ENCODE peak calls at places on chromosomes 4 and X, in ten cellular contexts. Q is GM23248, C is IMR-90, J is GM23338, U is SK-N-SH, P is neural progenitor cell, N is OCI-LY7, R is mesenchymal stem cell, B is A549, X is fibroblast of lung. V is an unnamed sample.

GRCh38 chr4:79852305-79852730 is 220.7 kb downstream of the ANTXR2 start:
- DNase-seq in R (peak), X (peak), N (no peak), U (no peak), B (no peak), J (peak), Q (peak), P (no peak), C (peak), V (no peak)

GRCh38 chr4:164771088-164771487 is 17.2 kb downstream of the SMIM31 start:
- DNase-seq in P (no peak), X (peak), J (no peak), B (no peak), Q (peak), N (no peak), U (no peak), C (no peak), R (no peak), V (no peak)

GRCh38 chrX:150365051-150365952 is 2.2 kb downstream of the MAMLD1 start:
- DNase-seq in N (no peak), X (peak), P (peak), C (peak), R (peak), U (peak), B (peak), Q (peak), J (peak), V (peak)

GRCh38 chr4:158033416-158033863 is 139.4 kb downstream of the GASK1B start:
- DNase-seq in R (peak), J (no peak), P (no peak), N (no peak), C (peak), B (no peak), X (peak), U (no peak), Q (peak), V (no peak)

GRCh38 chr4:48858130-48858529 is 27.2 kb downstream of the OCIAD1 start:
- DNase-seq in X (no peak), P (no peak), Q (no peak), U (no peak), C (no peak), B (no peak), R (peak), N (no peak), J (peak), V (no peak)

GRCh38 chr4:52617467-52618017 is 41.6 kb downstream of the USP46 start:
- DNase-seq in U (no peak), X (no peak), R (no peak), C (no peak), Q (no peak), P (no peak), B (no peak), N (no peak), J (no peak), V (no peak)

GRCh38 chrX:106894392-106894909 is 8.7 kb downstream of the RIPPLY1 start:
- DNase-seq in U (peak), J (peak), X (peak), P (peak), N (peak), Q (peak), R (peak), B (peak), C (peak), V (peak)

GRCh38 chr4:75727073-75727472 is 2.7 kb downstream of the USO1 start:
- DNase-seq in R (no peak), B (no peak), J (no peak), P (no peak), U (no peak), Q (no peak), C (peak), X (peak), N (no peak), V (no peak)

GRCh38 chr4:106746451-106746850 is 289.7 kb downstream of the DKK2 start:
- DNase-seq in B (no peak), J (no peak), Q (peak), X (no peak), N (no peak), P (no peak), R (peak), C (no peak), U (no peak), V (no peak)

GRCh38 chrX:100863326-100863854 is 10.8 kb downstream of the NOX1 start:
- DNase-seq in J (no peak), U (no peak), X (peak), Q (no peak), N (no peak), C (no peak), R (no peak), B (no peak), P (no peak), V (no peak)

GRCh38 chr4:181959121-181959520 is 284.1 kb upstream of the TENM3 start:
- DNase-seq in X (peak), B (no peak), Q (peak), R (peak), P (no peak), U (no peak), C (peak), J (no peak), N (no peak), V (no peak)

GRCh38 chrX:120459313-120459712 is 9.8 kb downstream of the LAMP2 start:
- DNase-seq in Q (no peak), N (no peak), U (no peak), P (no peak), B (no peak), X (no peak), C (no peak), R (no peak), J (no peak), V (no peak)

GRCh38 chrX:43000121-43000520 is 222.2 kb upstream of the PPP1R2C start:
- DNase-seq in J (no peak), B (no peak), N (no peak), R (no peak), C (no peak), U (no peak), Q (no peak), X (peak), P (no peak), V (no peak)

GRCh38 chr4:57943672-57944071 is 833.5 kb upstream of the IGFBP7 start:
- DNase-seq in U (no peak), C (no peak), N (no peak), Q (no peak), X (peak), P (no peak), J (no peak), R (no peak), B (no peak), V (no peak)

GRCh38 chrX:40360557-40360956 is 220.2 kb upstream of the ATP6AP2 start:
- DNase-seq in X (no peak), U (no peak), B (no peak), C (no peak), J (no peak), N (no peak), P (no peak), Q (no peak), R (no peak), V (no peak)

GRCh38 chrX:16185725-16186136 is 18.4 kb downstream of the MAGEB17 start:
- DNase-seq in N (no peak), X (peak), U (no peak), J (no peak), C (peak), B (peak), P (no peak), R (peak), Q (peak), V (no peak)

GRCh38 chrX:40167240-40168182 is 69.8 kb upstream of the BCOR start:
- DNase-seq in X (no peak), J (peak), N (peak), B (no peak), C (no peak), P (peak), U (no peak), R (peak), Q (peak), V (no peak)

GRCh38 chr4:109588176-109588575 is 28.1 kb downstream of the MCUB start:
- DNase-seq in X (no peak), N (no peak), Q (peak), R (no peak), J (no peak), C (no peak), B (no peak), U (no peak), P (no peak), V (peak)

GRCh38 chr4:4864443-4864939 is 5.0 kb downstream of the MSX1 start:
- DNase-seq in X (no peak), P (peak), J (no peak), U (no peak), C (no peak), B (no peak), Q (no peak), R (no peak), N (no peak), V (no peak)

GRCh38 chrX:114047558-114047957 is 536.3 kb upstream of the HTR2C start:
- DNase-seq in P (no peak), J (peak), N (no peak), R (no peak), X (no peak), B (no peak), C (no peak), U (no peak), Q (no peak), V (no peak)

GRCh38 chrX:22746081-22746480 is 253.7 kb upstream of the DDX53 start:
- DNase-seq in Q (no peak), J (no peak), R (no peak), C (no peak), X (no peak), U (no peak), B (no peak), N (no peak), P (no peak), V (no peak)

GRCh38 chr4:11470709-11471441 is 42.2 kb upstream of the HS3ST1 start:
- DNase-seq in P (no peak), Q (no peak), R (no peak), X (no peak), U (no peak), B (no peak), J (peak), C (no peak), N (no peak), V (no peak)

GRCh38 chr4:79585330-79585729 is 177.3 kb upstream of the GK2 start:
- DNase-seq in U (no peak), C (no peak), B (no peak), R (no peak), X (no peak), P (no peak), N (no peak), Q (no peak), J (no peak), V (no peak)

GRCh38 chr4:84497220-84497834 is 1.8 kb downstream of the NKX6-1 start:
- DNase-seq in P (peak), C (peak), R (peak), B (no peak), Q (peak), N (no peak), X (no peak), J (peak), U (peak), V (no peak)

GRCh38 chrX:128518508-128518907 is 466.3 kb upstream of the ACTRT1 start:
- DNase-seq in J (peak), P (peak), U (peak), Q (peak), X (no peak), B (no peak), N (peak), R (peak), C (peak), V (peak)

GRCh38 chrX:10085223-10085622 is 71.6 kb upstream of the CLCN4 start:
- DNase-seq in J (no peak), U (no peak), B (no peak), R (no peak), P (no peak), X (no peak), C (no peak), Q (peak), N (peak), V (no peak)

GRCh38 chrX:23061116-23061515 is 61.4 kb downstream of the DDX53 start:
- DNase-seq in R (no peak), B (no peak), C (no peak), J (no peak), Q (no peak), U (no peak), P (no peak), N (no peak), X (no peak), V (no peak)

GRCh38 chr4:166091914-166092510 is 219.0 kb downstream of the TLL1 start:
- DNase-seq in B (peak), U (peak), C (peak), N (peak), R (peak), X (peak), J (peak), Q (peak), P (peak), V (peak)

GRCh38 chr4:76950846-76951321 is 1.3 kb downstream of the SEPTIN11 start:
- DNase-seq in R (peak), J (peak), P (peak), N (peak), Q (peak), C (peak), X (peak), B (peak), U (peak), V (peak)

GRCh38 chr4:168715889-168716288 is 219.0 kb downstream of the PALLD start:
- DNase-seq in N (no peak), U (no peak), P (no peak), X (no peak), R (no peak), J (peak), Q (no peak), B (no peak), C (no peak), V (no peak)

GRCh38 chr4:70992354-70992753 is 1.1 kb upstream of the DCK start:
- DNase-seq in J (peak), P (peak), Q (no peak), U (no peak), C (no peak), B (no peak), N (peak), X (no peak), R (no peak), V (peak)

GRCh38 chrX:20681691-20682090 is 415.0 kb upstream of the RPS6KA3 start:
- DNase-seq in B (no peak), C (no peak), R (no peak), P (no peak), X (no peak), J (no peak), Q (peak), U (no peak), N (no peak), V (no peak)

GRCh38 chr4:183987529-183987946 is 82.4 kb downstream of the STOX2 start:
- DNase-seq in X (peak), C (peak), R (peak), Q (peak), B (peak), N (no peak), U (peak), P (peak), J (peak), V (no peak)

GRCh38 chrX:34467437-34467836 is 189.6 kb downstream of the TMEM47 start:
- DNase-seq in J (no peak), U (no peak), P (no peak), B (no peak), N (no peak), R (no peak), Q (no peak), X (no peak), C (no peak), V (no peak)

GRCh38 chr4:109113511-109113910 is 188.9 kb downstream of the COL25A1 start:
- DNase-seq in B (no peak), P (no peak), C (peak), R (peak), X (peak), J (no peak), Q (peak), U (no peak), N (no peak), V (no peak)

GRCh38 chr4:185916231-185916630 is 104.2 kb upstream of the SORBS2 start:
- DNase-seq in Q (no peak), N (no peak), B (no peak), C (no peak), R (no peak), P (no peak), J (no peak), U (no peak), X (no peak), V (no peak)

GRCh38 chr4:185915817-185916216 is 103.8 kb upstream of the SORBS2 start:
- DNase-seq in C (no peak), N (no peak), P (no peak), X (no peak), R (no peak), U (no peak), Q (no peak), B (no peak), J (no peak), V (no peak)

GRCh38 chr4:185916683-185917082 is 104.7 kb upstream of the SORBS2 start:
- DNase-seq in R (no peak), P (no peak), X (no peak), C (no peak), N (no peak), B (no peak), Q (no peak), U (no peak), J (peak), V (no peak)

GRCh38 chr4:185914583-185915199 is 102.7 kb upstream of the SORBS2 start:
- DNase-seq in C (peak), Q (no peak), P (no peak), U (peak), R (peak), N (no peak), X (peak), B (no peak), J (no peak), V (no peak)

DNA sequence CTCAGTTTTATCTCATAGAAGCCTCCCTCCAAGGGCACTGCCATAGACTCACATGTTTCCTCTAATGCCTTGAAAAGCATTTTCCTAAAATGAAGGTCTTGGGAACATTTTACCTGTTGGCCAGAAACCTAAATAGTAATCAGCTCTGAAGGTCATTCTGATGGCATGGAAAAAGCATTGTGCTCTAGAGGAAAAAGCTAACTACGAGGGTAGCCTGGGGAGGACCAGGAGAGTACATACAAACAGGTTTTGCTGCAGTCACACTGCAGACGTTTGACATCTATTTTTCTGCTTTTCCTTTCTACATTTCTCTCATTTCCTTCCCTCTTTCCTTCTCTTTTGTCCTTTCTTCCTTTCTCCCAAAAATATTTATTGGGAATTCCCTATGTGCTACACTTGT is 103.3 kb upstream of the SORBS2 start:
- DNase-seq in R (no peak), J (no peak), C (no peak), Q (no peak), U (no peak), N (no peak), B (no peak), P (no peak), X (no peak), V (no peak)
- H3K4me2 ChIP-seq in R (no peak), J (no peak), C (peak), Q (no peak), U (no peak), N (no peak), B (no peak), P (no peak), X (no peak), V (no peak)

GRCh38 chr4:61275214-61275613 is 75.1 kb downstream of the ADGRL3 start:
- DNase-seq in B (no peak), N (no peak), J (no peak), R (no peak), P (no peak), U (no peak), C (no peak), Q (no peak), X (no peak), V (no peak)

GRCh38 chr4:61273237-61273636 is 73.1 kb downstream of the ADGRL3 start:
- DNase-seq in U (no peak), Q (no peak), B (no peak), N (no peak), P (no peak), R (peak), C (peak), J (no peak), X (peak), V (no peak)

GRCh38 chr4:61277785-61278184 is 77.7 kb downstream of the ADGRL3 start:
- DNase-seq in P (no peak), R (no peak), B (no peak), N (no peak), Q (no peak), X (no peak), C (no peak), U (no peak), J (no peak), V (no peak)

GRCh38 chr4:61276034-61276433 is 75.9 kb downstream of the ADGRL3 start:
- DNase-seq in R (no peak), Q (no peak), B (no peak), U (no peak), C (no peak), X (no peak), N (no peak), P (no peak), J (no peak), V (no peak)

DNA sequence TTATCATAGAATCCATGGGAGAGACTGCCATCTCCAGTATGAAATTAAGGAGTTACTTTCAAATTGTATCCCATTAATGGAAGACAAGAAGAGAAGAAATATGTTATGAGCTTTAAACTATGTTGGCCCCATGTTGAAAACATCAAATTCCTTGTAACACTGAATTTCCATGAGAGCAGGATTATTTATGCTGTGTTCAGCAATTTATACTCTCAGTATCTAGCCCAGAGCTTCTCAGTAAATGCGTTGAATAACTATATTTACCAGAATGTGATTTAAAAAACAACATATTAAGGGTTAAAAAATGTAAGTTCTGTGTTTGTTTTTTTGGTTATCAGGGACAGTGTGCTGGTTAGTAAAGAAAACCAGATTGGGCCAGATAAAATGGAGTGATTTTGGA is 74.2 kb downstream of the ADGRL3 start:
- DNase-seq in J (no peak), R (no peak), C (no peak), Q (no peak), P (no peak), B (no peak), X (no peak), N (no peak), U (no peak), V (no peak)
- H3K27ac ChIP-seq in J (no peak), R (no peak), C (no peak), Q (no peak), P (no peak), B (no peak), X (no peak), N (no peak), U (no peak), V (no peak)

GRCh38 chr4:152524429-152524828 is 11.5 kb downstream of the FBXW7 start:
- DNase-seq in P (no peak), B (no peak), X (no peak), R (no peak), Q (no peak), N (no peak), C (no peak), U (no peak), J (no peak), V (no peak)

GRCh38 chr4:152523731-152524130 is 12.2 kb downstream of the FBXW7 start:
- DNase-seq in J (no peak), R (no peak), X (peak), P (no peak), N (no peak), U (no peak), C (no peak), Q (no peak), B (no peak), V (no peak)

GRCh38 chr4:152525878-152526277 is 10.0 kb downstream of the FBXW7 start:
- DNase-seq in U (no peak), J (no peak), R (no peak), N (no peak), Q (no peak), B (no peak), P (no peak), X (no peak), C (no peak), V (no peak)

GRCh38 chr4:152522245-152522644 is 13.6 kb downstream of the FBXW7 start:
- DNase-seq in Q (no peak), X (no peak), C (no peak), U (no peak), R (no peak), J (no peak), N (no peak), B (no peak), P (no peak), V (no peak)

DNA sequence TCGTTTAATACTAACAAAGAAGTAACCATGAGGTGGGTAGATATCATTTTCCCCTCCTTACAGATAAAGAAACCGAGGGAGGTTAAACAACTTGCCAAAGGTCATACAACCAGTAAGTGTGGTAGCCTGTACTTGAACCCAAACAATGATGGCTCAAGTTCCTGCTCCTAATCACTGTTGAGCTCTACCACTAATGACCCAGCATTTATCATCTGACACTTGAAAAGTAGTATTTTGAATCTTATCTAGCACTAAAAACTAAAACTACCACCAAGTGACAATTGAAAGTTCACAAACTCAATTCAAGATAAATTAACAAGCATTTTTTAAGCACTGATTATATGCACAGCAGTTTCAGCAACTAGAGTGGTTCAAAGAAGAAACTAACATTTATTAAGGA is 13.1 kb downstream of the FBXW7 start:
- DNase-seq in P (no peak), R (no peak), J (no peak), N (no peak), C (no peak), B (no peak), U (no peak), Q (no peak), X (no peak), V (no peak)
- H3K4me2 ChIP-seq in P (no peak), R (no peak), J (no peak), N (no peak), C (no peak), B (no peak), U (no peak), Q (no peak), X (no peak), V (no peak)

DNA sequence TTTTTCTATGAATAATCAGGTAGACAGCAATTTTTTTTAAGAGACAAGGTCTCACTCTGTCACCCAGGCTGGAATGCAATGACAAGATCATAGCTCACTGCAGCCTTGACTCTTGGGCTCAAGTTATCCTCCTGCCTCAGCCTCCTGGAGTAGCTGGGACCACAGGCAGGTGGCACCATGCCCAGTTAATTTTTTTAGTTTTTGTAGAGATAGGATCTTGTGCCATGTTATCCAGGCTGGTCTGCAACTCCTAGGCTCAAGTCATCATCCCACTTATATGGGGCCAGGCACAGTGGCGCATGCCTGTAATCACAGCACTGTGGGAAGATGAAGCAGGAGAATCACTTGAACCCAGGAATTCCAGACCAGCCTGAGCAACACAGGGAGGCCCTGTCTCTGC is 26.8 kb downstream of the AFAP1 start:
- DNase-seq in J (no peak), P (no peak), Q (no peak), B (no peak), X (no peak), R (no peak), C (no peak), N (no peak), U (no peak), V (no peak)
- H3K27ac ChIP-seq in J (no peak), P (no peak), Q (peak), B (no peak), X (no peak), R (no peak), C (peak), N (no peak), U (peak), V (no peak)